ENCODE peak calls at places on chromosomes 4 and X, in ten cellular contexts. I is brain microvascular endothelial cell, K is breast epithelium, U is cardiac fibroblast, C is choroid plexus epithelial cell, E is fibroblast of the aortic adventitia, O is endothelial cell, D is nephron progenitor cell, S is progenitor cell of endocrine pancreas, Y is coronary artery. H is an unnamed sample.

GRCh38 chr4:156941940-156942548 is 29.6 kb downstream of the PDGFC start:
- DNase-seq in I (peak; percentile 97), K (no peak), U (peak; percentile 97), C (peak; percentile 98), E (peak; percentile 86), O (peak; percentile 34), D (peak; percentile 54), S (peak; percentile 31), Y (peak; percentile 81), H (peak; percentile 68)

GRCh38 chr4:149823770-149824221 is 8.2 kb upstream of the IQCM start:
- DNase-seq in I (peak; percentile 61), K (no peak), U (peak; percentile 77), C (peak; percentile 74), E (peak; percentile 78), O (no peak), D (no peak), S (no peak), Y (no peak), H (no peak)

GRCh38 chr4:10721616-10722015 is 37.0 kb upstream of the CLNK start:
- DNase-seq in I (no peak), K (no peak), U (no peak), C (no peak), E (no peak), O (no peak), D (no peak), S (no peak), Y (no peak), H (no peak)

GRCh38 chr4:74543247-74543670 is 98.3 kb downstream of the AREG start:
- DNase-seq in I (no peak), K (no peak), U (no peak), C (no peak), E (no peak), O (no peak), D (no peak), S (no peak), Y (no peak), H (no peak)

GRCh38 chrX:123424546-123424945 is 240.5 kb downstream of the GRIA3 start:
- DNase-seq in I (peak; percentile 43), K (no peak), U (peak; percentile 61), C (peak; percentile 60), E (peak; percentile 64), O (no peak), D (no peak), S (no peak), Y (no peak), H (no peak)

GRCh38 chr4:73729534-73730165 is 10.7 kb upstream of the CXCL8 start:
- DNase-seq in I (peak; percentile 79), K (peak; percentile 59), U (peak; percentile 97), C (peak; percentile 96), E (peak; percentile 96), O (peak; percentile 42), D (peak; percentile 45), S (peak; percentile 19), Y (peak; percentile 83), H (no peak)

GRCh38 chrX:455673-456072 is 69.0 kb upstream of the PPP2R3B start:
- DNase-seq in I (no peak), K (no peak), U (no peak), C (no peak), E (no peak), O (no peak), D (no peak), S (no peak), Y (no peak), H (no peak)

GRCh38 chr4:86497131-86497530 is 97.0 kb upstream of the PTPN13 start:
- DNase-seq in I (no peak), K (peak; percentile 73), U (peak; percentile 28), C (no peak), E (peak; percentile 34), O (no peak), D (no peak), S (no peak), Y (no peak), H (no peak)

GRCh38 chr4:77618383-77619241 is 13.0 kb downstream of the CXCL13 start:
- DNase-seq in I (peak; percentile 71), K (peak; percentile 66), U (peak; percentile 81), C (peak; percentile 83), E (peak; percentile 79), O (peak; percentile 80), D (peak; percentile 77), S (peak; percentile 62), Y (no peak), H (no peak)

GRCh38 chrX:63963382-63963781 is 178.4 kb upstream of the ARHGEF9 start:
- DNase-seq in I (no peak), K (no peak), U (no peak), C (no peak), E (no peak), O (no peak), D (no peak), S (no peak), Y (no peak), H (no peak)

GRCh38 chr4:15718465-15718864 is 15.6 kb downstream of the BST1 start:
- DNase-seq in I (no peak), K (no peak), U (no peak), C (no peak), E (no peak), O (no peak), D (no peak), S (no peak), Y (no peak), H (no peak)

GRCh38 chrX:2690856-2691542 is at the start of gene CD99:
- DNase-seq in I (peak; percentile 62), K (peak; percentile 44), U (peak; percentile 85), C (peak; percentile 92), E (peak; percentile 82), O (peak; percentile 91), D (peak; percentile 94), S (peak; percentile 90), Y (peak; percentile 91), H (peak; percentile 92)

DNA sequence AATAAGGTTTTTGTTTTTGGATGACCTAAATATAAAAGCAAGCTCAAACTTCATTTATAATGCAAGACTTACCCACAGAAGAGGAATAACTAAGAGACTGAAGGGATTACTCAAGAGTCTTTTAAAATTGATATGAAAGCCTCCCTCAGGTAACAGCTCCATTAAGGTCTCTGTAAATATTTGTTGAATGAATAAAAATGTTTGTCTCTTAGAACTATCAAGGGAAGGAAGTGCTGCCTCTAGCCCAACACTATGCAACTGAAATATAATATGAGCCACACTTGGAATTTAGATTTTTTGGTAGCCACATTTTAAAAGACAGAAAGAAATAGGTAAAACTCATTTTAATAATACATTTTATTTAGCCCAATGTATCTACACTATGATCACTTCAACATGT is 127.8 kb downstream of the SH3RF1 start:
- DNase-seq in I (no peak), K (no peak), U (no peak), C (no peak), E (no peak), O (no peak), D (no peak), S (no peak), Y (no peak), H (no peak)
- TF ChIP-seq CTCF in I (no peak), K (no peak), U (no peak), C (no peak), E (no peak), O (no peak), D (no peak), S (no peak), Y (no peak), H (no peak)

GRCh38 chrX:150202641-150203248 is 160.4 kb upstream of the MAMLD1 start:
- DNase-seq in I (peak; percentile 50), K (peak; percentile 27), U (peak; percentile 92), C (peak; percentile 84), E (peak; percentile 37), O (no peak), D (no peak), S (no peak), Y (no peak), H (no peak)

GRCh38 chrX:150203249-150203647 is 159.9 kb upstream of the MAMLD1 start:
- DNase-seq in I (no peak), K (no peak), U (no peak), C (no peak), E (no peak), O (no peak), D (no peak), S (no peak), Y (no peak), H (no peak)

GRCh38 chrX:150201841-150202240 is 161.3 kb upstream of the MAMLD1 start:
- DNase-seq in I (no peak), K (no peak), U (peak; percentile 37), C (no peak), E (peak; percentile 19), O (no peak), D (no peak), S (no peak), Y (no peak), H (no peak)

GRCh38 chrX:150207733-150208132 is 155.4 kb upstream of the MAMLD1 start:
- DNase-seq in I (no peak), K (no peak), U (no peak), C (no peak), E (no peak), O (no peak), D (no peak), S (no peak), Y (peak; percentile 38), H (no peak)

DNA sequence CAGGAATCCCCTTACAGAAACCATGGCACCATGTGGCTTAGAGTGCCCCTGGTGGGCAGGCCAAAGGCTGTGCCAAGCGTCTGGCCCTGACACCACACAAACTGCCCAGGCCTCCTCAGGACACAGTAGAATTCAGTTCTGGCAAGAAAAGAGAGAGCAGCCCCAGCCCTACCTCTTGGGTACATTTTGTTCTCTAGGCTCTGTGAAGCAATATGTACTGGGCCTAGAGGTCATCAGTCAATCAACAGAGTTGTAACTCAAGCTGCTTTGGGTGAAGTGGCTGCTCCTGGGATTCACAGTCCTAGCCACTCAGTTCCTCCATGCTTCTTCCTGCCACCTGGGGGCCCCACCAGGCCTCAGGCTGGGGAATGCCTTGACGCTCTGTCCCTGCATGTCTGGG is 158.1 kb upstream of the MAMLD1 start:
- DNase-seq in I (no peak), K (no peak), U (peak; percentile 19), C (peak; percentile 81), E (no peak), O (no peak), D (no peak), S (no peak), Y (peak; percentile 65), H (no peak)
- TF ChIP-seq CTCF in I (peak; percentile 18), K (no peak), U (peak; percentile 2), C (peak; percentile 29), E (no peak), O (no peak), D (no peak), S (no peak), Y (no peak), H (no peak)

DNA sequence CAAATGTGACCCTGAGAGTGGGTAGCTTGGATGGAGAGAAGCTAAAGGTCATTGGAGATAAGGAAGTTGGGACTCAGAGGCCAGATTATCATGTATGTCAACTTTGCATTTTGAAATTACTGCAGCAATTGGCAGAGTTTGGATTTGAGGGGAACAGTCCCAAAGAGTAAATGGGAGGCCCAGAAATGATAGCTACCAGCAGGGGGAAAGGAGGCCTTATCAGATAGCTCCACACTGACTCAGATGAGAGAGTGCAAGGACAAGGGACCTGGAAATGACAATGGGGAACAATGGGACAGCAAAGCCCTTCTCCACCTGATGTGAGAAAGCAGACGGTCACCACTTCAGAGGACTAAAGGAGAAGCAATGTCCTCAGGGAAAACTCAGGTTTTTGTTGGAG is 201.5 kb upstream of the JADE1 start:
- DNase-seq in I (no peak), K (no peak), U (no peak), C (no peak), E (no peak), O (no peak), D (no peak), S (no peak), Y (no peak), H (no peak)
- TF ChIP-seq CTCF in I (no peak), K (no peak), U (no peak), C (peak; percentile 22), E (no peak), O (no peak), D (no peak), S (no peak), Y (no peak), H (no peak)

GRCh38 chr4:139301821-139302611 is at the start of gene NDUFC1:
- DNase-seq in I (peak; percentile 27), K (peak; percentile 26), U (peak; percentile 49), C (peak; percentile 61), E (peak; percentile 45), O (peak; percentile 46), D (peak; percentile 63), S (peak; percentile 46), Y (peak; percentile 83), H (peak; percentile 72)
- TF ChIP-seq CTCF in I (peak; percentile 46), K (peak; percentile 28), U (peak; percentile 26), C (peak; percentile 18), E (peak; percentile 34), O (no peak), D (peak; percentile 19), S (peak; percentile 57), Y (no peak), H (peak; percentile 64)